ENCODE peak calls at places on chromosomes 12 and 14, in eight cellular contexts. One of them, this sample, is unnamed.

GRCh38 chr14:22928237-22929103 is 706 bp downstream of the PRMT5 start:
- DNase-seq in mucosa of descending colon: no peak
- DNase-seq in fibroblast of pulmonary artery: no peak
- DNase-seq in GM12865: peak
- DNase-seq in mesenchymal stem cell: no peak
- DNase-seq in colonic mucosa: no peak
- DNase-seq in breast epithelium: no peak
- DNase-seq in cardiac muscle cell: no peak
- DNase-seq in this sample: peak

GRCh38 chr12:24045816-24046257 is 96.4 kb upstream of the SOX5 start:
- DNase-seq in colonic mucosa: no peak
- DNase-seq in cardiac muscle cell: peak
- DNase-seq in mucosa of descending colon: no peak
- DNase-seq in breast epithelium: no peak
- DNase-seq in fibroblast of pulmonary artery: peak
- DNase-seq in mesenchymal stem cell: peak
- DNase-seq in GM12865: no peak
- DNase-seq in this sample: no peak

GRCh38 chr14:54818201-54819133 is 84.2 kb downstream of the GCH1 start:
- DNase-seq in cardiac muscle cell: peak
- DNase-seq in fibroblast of pulmonary artery: peak
- DNase-seq in mucosa of descending colon: no peak
- DNase-seq in colonic mucosa: no peak
- DNase-seq in breast epithelium: no peak
- DNase-seq in mesenchymal stem cell: peak
- DNase-seq in GM12865: no peak
- DNase-seq in this sample: no peak

GRCh38 chr12:132336451-132337413 is 7.3 kb upstream of the GALNT9 start:
- DNase-seq in mesenchymal stem cell: no peak
- DNase-seq in cardiac muscle cell: no peak
- DNase-seq in colonic mucosa: no peak
- DNase-seq in mucosa of descending colon: no peak
- DNase-seq in breast epithelium: no peak
- DNase-seq in fibroblast of pulmonary artery: no peak
- DNase-seq in GM12865: no peak
- DNase-seq in this sample: no peak

GRCh38 chr12:100857418-100857817 is 62.8 kb downstream of the ANO4 start:
- DNase-seq in GM12865: no peak
- DNase-seq in mesenchymal stem cell: no peak
- DNase-seq in fibroblast of pulmonary artery: no peak
- DNase-seq in mucosa of descending colon: no peak
- DNase-seq in cardiac muscle cell: no peak
- DNase-seq in colonic mucosa: no peak
- DNase-seq in breast epithelium: no peak
- DNase-seq in this sample: no peak

GRCh38 chr12:90575995-90576394 is 379.0 kb downstream of the CCER1 start:
- DNase-seq in mucosa of descending colon: no peak
- DNase-seq in mesenchymal stem cell: no peak
- DNase-seq in cardiac muscle cell: no peak
- DNase-seq in GM12865: no peak
- DNase-seq in breast epithelium: no peak
- DNase-seq in fibroblast of pulmonary artery: no peak
- DNase-seq in colonic mucosa: no peak
- DNase-seq in this sample: no peak

GRCh38 chr12:109098671-109099070 is 1.3 kb downstream of the UNG start:
- DNase-seq in breast epithelium: no peak
- DNase-seq in colonic mucosa: no peak
- DNase-seq in fibroblast of pulmonary artery: peak
- DNase-seq in GM12865: no peak
- DNase-seq in cardiac muscle cell: no peak
- DNase-seq in mesenchymal stem cell: no peak
- DNase-seq in mucosa of descending colon: no peak
- DNase-seq in this sample: no peak

GRCh38 chr12:78421011-78421410 is 443.6 kb upstream of the SYT1 start:
- DNase-seq in colonic mucosa: no peak
- DNase-seq in mesenchymal stem cell: no peak
- DNase-seq in mucosa of descending colon: no peak
- DNase-seq in GM12865: no peak
- DNase-seq in cardiac muscle cell: no peak
- DNase-seq in fibroblast of pulmonary artery: no peak
- DNase-seq in breast epithelium: no peak
- DNase-seq in this sample: no peak

GRCh38 chr12:9843416-9843815 is 16.1 kb downstream of the KLRF1 start:
- DNase-seq in mesenchymal stem cell: no peak
- DNase-seq in colonic mucosa: no peak
- DNase-seq in cardiac muscle cell: no peak
- DNase-seq in fibroblast of pulmonary artery: no peak
- DNase-seq in GM12865: no peak
- DNase-seq in breast epithelium: no peak
- DNase-seq in mucosa of descending colon: no peak
- DNase-seq in this sample: no peak

GRCh38 chr12:104825408-104825807 is 132.7 kb downstream of the SLC41A2 start:
- DNase-seq in GM12865: peak
- DNase-seq in colonic mucosa: no peak
- DNase-seq in mucosa of descending colon: no peak
- DNase-seq in fibroblast of pulmonary artery: peak
- DNase-seq in mesenchymal stem cell: peak
- DNase-seq in breast epithelium: no peak
- DNase-seq in cardiac muscle cell: peak
- DNase-seq in this sample: peak

GRCh38 chr12:2011641-2012607 is 7.7 kb upstream of the DCP1B start:
- DNase-seq in GM12865: no peak
- DNase-seq in mucosa of descending colon: no peak
- DNase-seq in fibroblast of pulmonary artery: no peak
- DNase-seq in cardiac muscle cell: no peak
- DNase-seq in mesenchymal stem cell: peak
- DNase-seq in breast epithelium: no peak
- DNase-seq in colonic mucosa: no peak
- DNase-seq in this sample: no peak

GRCh38 chr14:71498151-71498734 is 434.0 kb upstream of the RGS6 start:
- DNase-seq in mesenchymal stem cell: no peak
- DNase-seq in GM12865: peak
- DNase-seq in fibroblast of pulmonary artery: peak
- DNase-seq in cardiac muscle cell: no peak
- DNase-seq in mucosa of descending colon: no peak
- DNase-seq in breast epithelium: no peak
- DNase-seq in colonic mucosa: no peak
- DNase-seq in this sample: no peak

GRCh38 chr12:112350593-112351592 is 31.3 kb downstream of the HECTD4 start:
- DNase-seq in breast epithelium: no peak
- DNase-seq in mesenchymal stem cell: no peak
- DNase-seq in fibroblast of pulmonary artery: no peak
- DNase-seq in GM12865: peak
- DNase-seq in mucosa of descending colon: no peak
- DNase-seq in cardiac muscle cell: no peak
- DNase-seq in colonic mucosa: no peak
- DNase-seq in this sample: no peak

GRCh38 chr14:75821828-75822521 is 159.8 kb downstream of the TGFB3 start:
- DNase-seq in mucosa of descending colon: no peak
- DNase-seq in GM12865: no peak
- DNase-seq in fibroblast of pulmonary artery: peak
- DNase-seq in breast epithelium: no peak
- DNase-seq in colonic mucosa: no peak
- DNase-seq in mesenchymal stem cell: peak
- DNase-seq in cardiac muscle cell: no peak
- DNase-seq in this sample: no peak

GRCh38 chr12:57088442-57089258 is at the start of gene NAB2:
- DNase-seq in colonic mucosa: peak
- DNase-seq in fibroblast of pulmonary artery: peak
- DNase-seq in GM12865: peak
- DNase-seq in cardiac muscle cell: peak
- DNase-seq in mucosa of descending colon: peak
- DNase-seq in mesenchymal stem cell: peak
- DNase-seq in breast epithelium: peak
- DNase-seq in this sample: peak

GRCh38 chr12:87217486-87217885 is 811.7 kb downstream of the C12orf50 start:
- DNase-seq in colonic mucosa: no peak
- DNase-seq in cardiac muscle cell: peak
- DNase-seq in mucosa of descending colon: no peak
- DNase-seq in GM12865: no peak
- DNase-seq in mesenchymal stem cell: no peak
- DNase-seq in fibroblast of pulmonary artery: peak
- DNase-seq in breast epithelium: no peak
- DNase-seq in this sample: no peak

GRCh38 chr14:97703006-97703760 is 906.0 kb downstream of the VRK1 start:
- DNase-seq in breast epithelium: no peak
- DNase-seq in mesenchymal stem cell: no peak
- DNase-seq in fibroblast of pulmonary artery: no peak
- DNase-seq in colonic mucosa: no peak
- DNase-seq in GM12865: peak
- DNase-seq in mucosa of descending colon: no peak
- DNase-seq in cardiac muscle cell: no peak
- DNase-seq in this sample: no peak

GRCh38 chr14:98926151-98926550 is 345.8 kb downstream of the BCL11B start:
- DNase-seq in GM12865: no peak
- DNase-seq in mucosa of descending colon: no peak
- DNase-seq in fibroblast of pulmonary artery: no peak
- DNase-seq in colonic mucosa: no peak
- DNase-seq in mesenchymal stem cell: no peak
- DNase-seq in breast epithelium: no peak
- DNase-seq in cardiac muscle cell: no peak
- DNase-seq in this sample: peak

GRCh38 chr14:94748667-94749347 is 21.1 kb downstream of the GSC start:
- DNase-seq in mucosa of descending colon: no peak
- DNase-seq in colonic mucosa: no peak
- DNase-seq in cardiac muscle cell: no peak
- DNase-seq in GM12865: peak
- DNase-seq in fibroblast of pulmonary artery: no peak
- DNase-seq in mesenchymal stem cell: no peak
- DNase-seq in breast epithelium: no peak
- DNase-seq in this sample: peak

GRCh38 chr12:5944688-5945070 is 380 bp downstream of the ANO2 start:
- DNase-seq in mesenchymal stem cell: no peak
- DNase-seq in cardiac muscle cell: peak
- DNase-seq in breast epithelium: no peak
- DNase-seq in GM12865: no peak
- DNase-seq in fibroblast of pulmonary artery: no peak
- DNase-seq in mucosa of descending colon: no peak
- DNase-seq in colonic mucosa: no peak
- DNase-seq in this sample: no peak
- H3K4me3 ChIP-seq in mesenchymal stem cell: peak
- H3K4me3 ChIP-seq in cardiac muscle cell: peak
- H3K4me3 ChIP-seq in breast epithelium: peak
- H3K4me3 ChIP-seq in GM12865: no peak
- H3K4me3 ChIP-seq in fibroblast of pulmonary artery: peak
- H3K4me3 ChIP-seq in mucosa of descending colon: no peak
- H3K4me3 ChIP-seq in colonic mucosa: peak
- H3K4me3 ChIP-seq in this sample: no peak

DNA sequence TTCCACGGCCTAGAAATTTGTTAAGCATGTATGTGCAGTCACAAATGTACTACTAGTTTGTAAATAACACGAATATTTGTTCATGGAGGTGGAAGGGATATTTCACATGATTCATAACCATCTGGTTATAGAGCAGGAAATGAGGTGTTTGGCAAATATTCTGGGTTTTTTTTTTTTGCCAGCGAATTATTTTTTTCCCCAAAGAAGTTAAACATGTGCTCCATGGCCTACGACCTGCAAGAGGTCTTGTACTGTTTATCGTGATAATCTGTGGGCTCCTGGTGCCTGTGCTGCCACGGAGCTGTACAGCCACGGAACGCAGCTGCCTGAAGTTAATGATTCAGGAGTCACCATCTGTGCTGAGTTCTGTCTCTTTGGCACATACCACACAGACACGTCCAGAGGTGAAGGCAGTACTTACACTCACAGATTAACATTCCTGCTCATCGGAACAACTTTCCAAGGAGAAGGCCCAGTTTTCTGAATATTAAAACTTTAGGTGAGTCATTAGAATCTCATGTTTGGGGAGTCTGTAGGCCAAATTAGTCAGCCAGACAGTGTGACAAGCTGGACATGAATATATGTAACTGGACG is 156.3 kb downstream of the TMX1 start:
- DNase-seq in fibroblast of pulmonary artery: peak
- DNase-seq in colonic mucosa: no peak
- DNase-seq in mesenchymal stem cell: peak
- DNase-seq in breast epithelium: no peak
- DNase-seq in cardiac muscle cell: peak
- DNase-seq in GM12865: no peak
- DNase-seq in mucosa of descending colon: no peak
- DNase-seq in this sample: no peak
- H3K4me3 ChIP-seq in fibroblast of pulmonary artery: no peak
- H3K4me3 ChIP-seq in colonic mucosa: no peak
- H3K4me3 ChIP-seq in mesenchymal stem cell: no peak
- H3K4me3 ChIP-seq in breast epithelium: no peak
- H3K4me3 ChIP-seq in cardiac muscle cell: no peak
- H3K4me3 ChIP-seq in GM12865: no peak
- H3K4me3 ChIP-seq in mucosa of descending colon: no peak
- H3K4me3 ChIP-seq in this sample: no peak

DNA sequence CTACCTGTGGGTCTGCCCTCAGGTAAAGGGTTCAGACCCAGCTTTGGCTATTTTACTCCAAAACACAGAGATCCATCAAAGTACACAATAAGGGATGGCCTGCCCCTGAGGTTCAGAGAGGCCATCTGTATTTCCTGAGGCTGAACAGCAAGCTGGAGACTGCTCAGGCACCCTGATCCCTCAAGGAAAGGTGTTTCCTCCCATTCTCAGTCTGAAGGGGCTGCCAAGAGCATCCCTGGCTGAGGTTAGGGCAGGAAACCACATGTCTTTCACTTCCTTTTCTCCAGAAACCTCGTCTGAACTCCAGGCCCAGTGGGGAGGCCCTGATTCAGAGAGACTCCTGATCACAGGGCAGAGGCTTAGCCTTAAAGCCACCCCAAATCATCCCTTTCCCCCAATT is 1.5 kb downstream of the RILPL1 start:
- DNase-seq in cardiac muscle cell: peak
- DNase-seq in breast epithelium: no peak
- DNase-seq in colonic mucosa: no peak
- DNase-seq in mucosa of descending colon: no peak
- DNase-seq in fibroblast of pulmonary artery: peak
- DNase-seq in GM12865: peak
- DNase-seq in mesenchymal stem cell: peak
- DNase-seq in this sample: peak
- H3K4me3 ChIP-seq in cardiac muscle cell: no peak
- H3K4me3 ChIP-seq in breast epithelium: peak
- H3K4me3 ChIP-seq in colonic mucosa: no peak
- H3K4me3 ChIP-seq in mucosa of descending colon: no peak
- H3K4me3 ChIP-seq in fibroblast of pulmonary artery: peak
- H3K4me3 ChIP-seq in GM12865: no peak
- H3K4me3 ChIP-seq in mesenchymal stem cell: no peak
- H3K4me3 ChIP-seq in this sample: no peak

DNA sequence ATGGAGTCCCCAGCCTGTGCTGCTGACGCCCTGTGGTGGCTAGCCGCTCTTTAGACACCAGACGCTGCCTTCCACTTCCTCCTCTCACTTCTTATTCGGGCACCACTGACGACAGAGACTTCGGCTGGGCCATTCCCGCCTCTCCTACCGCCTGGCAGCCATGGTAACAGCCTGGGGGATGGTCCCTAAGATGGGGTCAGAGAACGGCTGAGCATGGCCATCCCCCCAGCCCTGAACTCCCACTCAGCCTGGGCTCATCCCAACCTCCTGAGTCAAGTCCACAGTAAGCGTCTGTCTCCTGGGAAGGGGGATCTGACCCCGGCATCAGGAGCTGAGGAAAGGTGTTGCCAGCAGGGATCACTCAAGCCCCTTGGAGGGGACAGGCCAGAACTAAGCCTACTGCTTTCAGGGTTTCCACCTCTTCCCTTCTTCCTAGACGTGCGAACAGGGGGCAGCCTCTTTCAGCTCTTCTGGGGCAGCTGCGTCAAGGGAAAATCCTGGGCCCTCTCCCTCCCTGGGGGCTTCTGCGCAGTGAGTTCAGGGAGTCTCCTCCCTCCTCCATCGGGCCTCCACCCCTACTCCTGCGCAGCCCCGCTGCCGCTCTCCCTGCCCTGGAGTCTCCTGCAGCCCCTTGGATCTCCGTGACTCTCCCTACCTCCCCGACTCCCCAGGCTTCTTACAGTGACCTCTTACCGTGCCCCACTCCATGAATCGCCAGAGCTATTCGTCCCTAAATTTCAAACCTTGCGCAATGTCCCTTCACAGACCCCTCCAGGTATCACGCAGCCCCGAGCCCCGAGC is 643 bp upstream of the TAMALIN start:
- DNase-seq in GM12865: peak
- DNase-seq in colonic mucosa: peak
- DNase-seq in cardiac muscle cell: peak
- DNase-seq in mucosa of descending colon: peak
- DNase-seq in mesenchymal stem cell: peak
- DNase-seq in breast epithelium: no peak
- DNase-seq in fibroblast of pulmonary artery: no peak
- DNase-seq in this sample: peak
- H3K4me3 ChIP-seq in GM12865: peak
- H3K4me3 ChIP-seq in colonic mucosa: peak
- H3K4me3 ChIP-seq in cardiac muscle cell: peak
- H3K4me3 ChIP-seq in mucosa of descending colon: no peak
- H3K4me3 ChIP-seq in mesenchymal stem cell: peak
- H3K4me3 ChIP-seq in breast epithelium: peak
- H3K4me3 ChIP-seq in fibroblast of pulmonary artery: peak
- H3K4me3 ChIP-seq in this sample: no peak

This sample was measured in OCI-LY7.